ENCODE peak calls at places on chromosome 19, in six cellular contexts. One of them, this sample, is unnamed.

GRCh38 chr19:2312819-2313501 is 5.0 kb upstream of the LINGO3 start:
- DNase-seq in endothelial cell: no peak
- DNase-seq in kidney: no peak
- DNase-seq in thoracic aorta: no peak
- DNase-seq in astrocyte of the cerebellum: no peak
- DNase-seq in mammary epithelial cell: no peak
- DNase-seq in this sample: no peak

GRCh38 chr19:33094504-33095067 is 13.6 kb downstream of the GPATCH1 start:
- DNase-seq in endothelial cell: no peak
- DNase-seq in kidney: peak
- DNase-seq in thoracic aorta: no peak
- DNase-seq in astrocyte of the cerebellum: no peak
- DNase-seq in mammary epithelial cell: peak
- DNase-seq in this sample: no peak

GRCh38 chr19:35249848-35250711 is 1.3 kb downstream of the LSR start:
- DNase-seq in endothelial cell: no peak
- DNase-seq in kidney: peak
- DNase-seq in thoracic aorta: no peak
- DNase-seq in astrocyte of the cerebellum: no peak
- DNase-seq in mammary epithelial cell: no peak
- DNase-seq in this sample: no peak

GRCh38 chr19:50173144-50173543 is 10.1 kb upstream of the IZUMO2 start:
- DNase-seq in endothelial cell: no peak
- DNase-seq in kidney: no peak
- DNase-seq in thoracic aorta: no peak
- DNase-seq in astrocyte of the cerebellum: no peak
- DNase-seq in mammary epithelial cell: no peak
- DNase-seq in this sample: peak

GRCh38 chr19:48461982-48462655 is 6.7 kb downstream of the KCNJ14 start:
- DNase-seq in endothelial cell: no peak
- DNase-seq in kidney: peak
- DNase-seq in thoracic aorta: no peak
- DNase-seq in astrocyte of the cerebellum: no peak
- DNase-seq in mammary epithelial cell: no peak
- DNase-seq in this sample: no peak

GRCh38 chr19:53511933-53512374 is 26.0 kb upstream of the ZNF331 start:
- DNase-seq in endothelial cell: peak
- DNase-seq in kidney: peak
- DNase-seq in thoracic aorta: no peak
- DNase-seq in astrocyte of the cerebellum: no peak
- DNase-seq in mammary epithelial cell: peak
- DNase-seq in this sample: no peak

GRCh38 chr19:41205995-41206394 is 13.0 kb downstream of the CYP2S1 start:
- DNase-seq in endothelial cell: no peak
- DNase-seq in kidney: no peak
- DNase-seq in thoracic aorta: no peak
- DNase-seq in astrocyte of the cerebellum: no peak
- DNase-seq in mammary epithelial cell: peak
- DNase-seq in this sample: no peak

GRCh38 chr19:34505321-34506025 is 23.9 kb downstream of the WTIP start:
- DNase-seq in endothelial cell: no peak
- DNase-seq in kidney: no peak
- DNase-seq in thoracic aorta: no peak
- DNase-seq in astrocyte of the cerebellum: no peak
- DNase-seq in mammary epithelial cell: no peak
- DNase-seq in this sample: no peak

GRCh38 chr19:32647361-32647760 is 27.6 kb downstream of the ANKRD27 start:
- DNase-seq in endothelial cell: no peak
- DNase-seq in kidney: no peak
- DNase-seq in thoracic aorta: no peak
- DNase-seq in astrocyte of the cerebellum: no peak
- DNase-seq in mammary epithelial cell: no peak
- DNase-seq in this sample: no peak

GRCh38 chr19:55482128-55482961 is 2.6 kb upstream of the NAT14 start:
- DNase-seq in endothelial cell: no peak
- DNase-seq in kidney: no peak
- DNase-seq in thoracic aorta: no peak
- DNase-seq in astrocyte of the cerebellum: no peak
- DNase-seq in mammary epithelial cell: no peak
- DNase-seq in this sample: no peak
- TF ChIP-seq CTCF in endothelial cell: no peak
- TF ChIP-seq CTCF in kidney: no peak
- TF ChIP-seq CTCF in thoracic aorta: no peak
- TF ChIP-seq CTCF in astrocyte of the cerebellum: no peak
- TF ChIP-seq CTCF in mammary epithelial cell: no peak
- TF ChIP-seq CTCF in this sample: no peak

DNA sequence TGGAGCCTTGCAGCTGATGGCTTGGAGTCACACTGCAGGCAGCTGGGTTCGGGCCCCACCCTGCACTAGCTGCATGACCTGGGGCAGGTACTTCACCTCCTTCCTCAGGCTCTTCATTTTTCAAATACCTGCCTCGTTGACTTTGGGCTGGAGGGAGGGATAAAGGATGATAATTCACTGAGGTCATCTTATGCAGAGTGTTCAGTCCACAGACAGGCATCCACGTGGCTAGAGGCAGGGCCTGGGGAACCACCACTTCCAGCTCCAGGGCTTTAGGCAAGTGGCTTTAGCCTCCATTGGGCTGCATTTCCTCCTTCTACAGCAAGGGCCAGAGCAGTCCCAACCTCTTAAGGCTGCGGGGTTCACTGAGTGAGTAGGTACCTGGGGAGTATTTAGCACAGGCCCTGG is 84.8 kb downstream of the SIPA1L3 start:
- DNase-seq in endothelial cell: no peak
- DNase-seq in kidney: no peak
- DNase-seq in thoracic aorta: no peak
- DNase-seq in astrocyte of the cerebellum: no peak
- DNase-seq in mammary epithelial cell: peak
- DNase-seq in this sample: peak
- TF ChIP-seq CTCF in endothelial cell: no peak
- TF ChIP-seq CTCF in kidney: no peak
- TF ChIP-seq CTCF in thoracic aorta: no peak
- TF ChIP-seq CTCF in astrocyte of the cerebellum: no peak
- TF ChIP-seq CTCF in mammary epithelial cell: no peak
- TF ChIP-seq CTCF in this sample: peak

GRCh38 chr19:44582581-44583265 is 30.6 kb upstream of the IGSF23 start:
- DNase-seq in endothelial cell: peak
- DNase-seq in kidney: no peak
- DNase-seq in thoracic aorta: no peak
- DNase-seq in astrocyte of the cerebellum: no peak
- DNase-seq in mammary epithelial cell: no peak
- DNase-seq in this sample: peak
- TF ChIP-seq CTCF in endothelial cell: peak
- TF ChIP-seq CTCF in kidney: peak
- TF ChIP-seq CTCF in thoracic aorta: peak
- TF ChIP-seq CTCF in astrocyte of the cerebellum: peak
- TF ChIP-seq CTCF in mammary epithelial cell: peak
- TF ChIP-seq CTCF in this sample: peak

GRCh38 chr19:45498411-45499195 is at the start of gene PPM1N:
- DNase-seq in endothelial cell: peak
- DNase-seq in kidney: peak
- DNase-seq in thoracic aorta: no peak
- DNase-seq in astrocyte of the cerebellum: no peak
- DNase-seq in mammary epithelial cell: no peak
- DNase-seq in this sample: peak
- TF ChIP-seq CTCF in endothelial cell: no peak
- TF ChIP-seq CTCF in kidney: no peak
- TF ChIP-seq CTCF in thoracic aorta: no peak
- TF ChIP-seq CTCF in astrocyte of the cerebellum: no peak
- TF ChIP-seq CTCF in mammary epithelial cell: no peak
- TF ChIP-seq CTCF in this sample: no peak